ENCODE peak calls at places on chromosomes 7 and 10, in seven cellular contexts. Y, L, G, B, P, T and N are unnamed samples.

GRCh38 chr7:24024689-24025088 is 259.3 kb upstream of the NPY start:
- DNase-seq in Y (no peak), L (no peak), G (peak; percentile 3), B (no peak), P (no peak), T (no peak), N (no peak)

GRCh38 chr10:69375307-69376151 is 41.2 kb downstream of the TACR2 start:
- DNase-seq in Y (no peak), L (peak; percentile 84), G (no peak), B (no peak), P (no peak), T (no peak), N (no peak)

GRCh38 chr7:2633538-2634264 is 1.9 kb downstream of the TTYH3 start:
- DNase-seq in Y (no peak), L (peak; percentile 74), G (peak; percentile 65), B (no peak), P (no peak), T (peak; percentile 57), N (no peak)

GRCh38 chr7:41656357-41656756 is 46.5 kb downstream of the INHBA start:
- DNase-seq in Y (no peak), L (no peak), G (peak; percentile 8), B (no peak), P (no peak), T (no peak), N (no peak)

GRCh38 chr7:138980575-138981285 is 459 bp downstream of the KIAA1549 start:
- DNase-seq in Y (no peak), L (no peak), G (peak; percentile 51), B (no peak), P (no peak), T (no peak), N (no peak)

GRCh38 chr7:50069613-50070012 is 23.4 kb downstream of the ZPBP start:
- DNase-seq in Y (peak; percentile 23), L (no peak), G (no peak), B (no peak), P (no peak), T (no peak), N (no peak)

GRCh38 chr7:116075351-116076145 is 45.0 kb upstream of the TFEC start:
- DNase-seq in Y (no peak), L (peak; percentile 18), G (no peak), B (no peak), P (no peak), T (peak; percentile 6), N (no peak)

GRCh38 chr10:58179238-58179637 is 88.5 kb downstream of the IPMK start:
- DNase-seq in Y (no peak), L (no peak), G (no peak), B (no peak), P (no peak), T (peak; percentile 14), N (no peak)

GRCh38 chr10:64731016-64731415 is 1209.8 kb downstream of the REEP3 start:
- DNase-seq in Y (no peak), L (no peak), G (no peak), B (no peak), P (no peak), T (no peak), N (no peak)

GRCh38 chr10:123149568-123150228 is 1.8 kb downstream of the HMX2 start:
- DNase-seq in Y (no peak), L (peak; percentile 55), G (peak; percentile 63), B (no peak), P (no peak), T (no peak), N (no peak)

GRCh38 chr7:92639213-92639896 is 49.2 kb upstream of the FAM133B start:
- DNase-seq in Y (no peak), L (no peak), G (no peak), B (no peak), P (no peak), T (no peak), N (no peak)

GRCh38 chr10:3478153-3478552 is 305.6 kb upstream of the PITRM1 start:
- DNase-seq in Y (no peak), L (no peak), G (no peak), B (no peak), P (no peak), T (no peak), N (no peak)
- H3K4me3 ChIP-seq in Y (no peak overlapping the region), L (no peak overlapping the region), G (no peak overlapping the region), B (no peak overlapping the region), P (no peak overlapping the region), T (no peak overlapping the region), N (no peak overlapping the region)

DNA sequence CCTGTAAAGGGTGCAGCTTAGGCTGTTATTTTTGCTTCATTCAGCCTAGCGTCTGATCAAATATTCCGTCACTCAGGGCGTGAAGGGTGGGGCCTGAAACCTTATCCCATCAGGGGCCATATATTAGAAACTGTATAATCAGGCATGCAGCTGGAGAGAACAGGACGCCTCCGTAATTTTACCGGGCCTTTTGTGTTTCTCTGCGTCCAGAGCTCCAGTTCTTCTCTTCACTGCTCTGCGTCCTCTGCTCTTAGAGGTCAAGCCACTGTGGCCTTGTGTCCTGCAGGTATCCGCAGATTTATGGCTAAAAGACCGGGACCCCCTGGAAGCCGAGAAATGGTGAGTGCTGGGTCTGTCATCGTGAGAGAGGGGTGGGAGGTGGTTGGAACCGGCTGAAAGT is at the start of gene ZNF735:
- DNase-seq in Y (no peak), L (no peak), G (no peak), B (no peak), P (no peak), T (no peak), N (no peak)
- H3K9me3 ChIP-seq in Y (no peaks in the 10 kb centered on the region), L (peaks cover 6% of the 10 kb centered on the region), G (peaks cover 4% of the 10 kb centered on the region), B (no peaks in the 10 kb centered on the region), P (no peaks in the 10 kb centered on the region), T (peaks cover 16% of the 10 kb centered on the region), N (no peaks in the 10 kb centered on the region)

DNA sequence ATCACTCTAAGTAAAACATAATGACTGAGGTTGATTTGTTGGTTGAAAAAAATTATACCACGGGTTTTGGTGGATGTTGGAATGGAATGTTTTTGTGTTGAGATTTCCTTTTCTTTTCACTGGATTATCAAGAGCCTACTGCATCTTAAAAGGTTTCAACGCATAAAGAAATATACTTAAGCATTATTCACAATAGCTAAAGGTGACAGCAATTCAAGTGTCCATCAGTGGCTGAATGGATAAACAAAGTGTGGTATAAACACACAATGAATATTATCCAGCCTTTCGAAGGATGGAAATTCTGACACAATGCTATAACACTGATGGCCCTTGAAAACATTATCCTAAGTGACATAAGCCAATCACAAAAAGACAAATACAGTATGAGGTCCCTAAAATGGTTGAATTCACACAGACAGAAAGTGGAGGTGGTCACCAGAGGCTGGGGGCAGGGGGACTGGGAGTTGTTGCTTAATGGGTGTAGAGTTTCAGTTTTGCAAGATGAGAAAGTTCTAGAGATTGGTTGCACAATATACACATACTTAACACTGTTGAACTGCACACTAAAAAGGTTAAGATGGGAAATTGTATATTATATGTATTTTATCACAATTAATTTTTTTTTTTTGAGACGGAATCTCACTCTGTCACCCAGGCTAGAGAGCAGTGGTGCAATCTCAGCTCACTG is 122.3 kb downstream of the NRP1 start:
- DNase-seq in Y (no peak), L (no peak), G (no peak), B (no peak), P (no peak), T (no peak), N (no peak)
- H3K27ac ChIP-seq in Y (peak overlapping the region; percentile 62), L (peak overlapping the region; percentile 36), G (no peak overlapping the region), B (no peak overlapping the region), P (no peak overlapping the region), T (peak overlapping the region; percentile 60), N (no peak overlapping the region)

GRCh38 chr7:28955723-28956607 is 2.2 kb downstream of the TRIL start:
- DNase-seq in Y (peak; percentile 51), L (peak; percentile 90), G (peak; percentile 87), B (peak; percentile 72), P (no peak), T (peak; percentile 33), N (no peak)
- H3K4me3 ChIP-seq in Y (peak overlapping the region; percentile 47), L (peak overlapping the region; percentile 78), G (peak overlapping the region; percentile 59), B (peak overlapping the region; percentile 26), P (no peak overlapping the region), T (peak overlapping the region; percentile 47), N (no peak overlapping the region)

GRCh38 chr7:157547611-157548010 is 210.8 kb downstream of the DNAJB6 start:
- DNase-seq in Y (no peak), L (no peak), G (no peak), B (peak; percentile 49), P (no peak), T (no peak), N (no peak)
- H3K9me3 ChIP-seq in Y (no peaks in the 10 kb centered on the region), L (no peaks in the 10 kb centered on the region), G (no peaks in the 10 kb centered on the region), B (no peaks in the 10 kb centered on the region), P (no peaks in the 10 kb centered on the region), T (no peaks in the 10 kb centered on the region), N (no peaks in the 10 kb centered on the region)

GRCh38 chr7:80458822-80459725 is 52.8 kb downstream of the GNAT3 start:
- DNase-seq in Y (no peak), L (no peak), G (no peak), B (no peak), P (no peak), T (no peak), N (no peak)

GRCh38 chr7:80467069-80467468 is 44.8 kb downstream of the GNAT3 start:
- DNase-seq in Y (no peak), L (no peak), G (no peak), B (no peak), P (no peak), T (peak; percentile 38), N (no peak)

GRCh38 chr7:80460857-80461256 is 51.0 kb downstream of the GNAT3 start:
- DNase-seq in Y (no peak), L (no peak), G (no peak), B (no peak), P (no peak), T (no peak), N (no peak)

GRCh38 chr7:80466638-80467037 is 45.2 kb downstream of the GNAT3 start:
- DNase-seq in Y (no peak), L (no peak), G (no peak), B (no peak), P (no peak), T (no peak), N (no peak)

GRCh38 chr7:80463272-80463920 is 48.5 kb downstream of the GNAT3 start:
- DNase-seq in Y (no peak), L (no peak), G (no peak), B (no peak), P (no peak), T (peak; percentile 26), N (no peak)
- H3K27ac ChIP-seq in Y (no peak overlapping the region), L (no peak overlapping the region), G (no peak overlapping the region), B (no peak overlapping the region), P (no peak overlapping the region), T (no peak overlapping the region), N (no peak overlapping the region)

GRCh38 chr10:23198610-23198939 is 6.5 kb downstream of the PTF1A start:
- DNase-seq in Y (no peak), L (no peak), G (no peak), B (no peak), P (no peak), T (no peak), N (no peak)

GRCh38 chr10:23197416-23197861 is 5.3 kb downstream of the PTF1A start:
- DNase-seq in Y (no peak), L (no peak), G (no peak), B (no peak), P (no peak), T (no peak), N (no peak)

GRCh38 chr10:23199768-23200511 is 7.8 kb downstream of the PTF1A start:
- DNase-seq in Y (no peak), L (no peak), G (no peak), B (no peak), P (no peak), T (no peak), N (no peak)

GRCh38 chr10:23200586-23200985 is 8.5 kb downstream of the PTF1A start:
- DNase-seq in Y (no peak), L (no peak), G (no peak), B (no peak), P (no peak), T (no peak), N (no peak)

GRCh38 chr10:23198940-23199767 is 7.0 kb downstream of the PTF1A start:
- DNase-seq in Y (no peak), L (no peak), G (peak; percentile 44), B (no peak), P (no peak), T (peak; percentile 30), N (no peak)
- H3K4me3 ChIP-seq in Y (no peak overlapping the region), L (no peak overlapping the region), G (no peak overlapping the region), B (no peak overlapping the region), P (no peak overlapping the region), T (peak overlapping the region; percentile 38), N (no peak overlapping the region)